ENCODE peak calls at places on chromosomes 5 and 9, in six cellular contexts. Y is GM13977; R is foreskin fibroblast; F is CD8-positive, alpha-beta T cell; K is nephron progenitor cell; P is GM06990. X is an unnamed sample.

GRCh38 chr9:93667627-93668026 is 91.2 kb downstream of the PHF2 start:
- DNase-seq in K (no peak), F (no peak), P (no peak), R (no peak), Y (no peak), X (no peak)

GRCh38 chr9:123453058-123453667 is 97.2 kb downstream of the CRB2 start:
- DNase-seq in P (no peak), K (no peak), Y (no peak), F (no peak), R (no peak), X (no peak)

GRCh38 chr5:115402822-115403577 is 106.5 kb upstream of the CCDC112 start:
- DNase-seq in K (no peak), F (no peak), Y (no peak), P (no peak), R (peak), X (no peak)

GRCh38 chr5:10681605-10682428 is 79.2 kb downstream of the DAP start:
- DNase-seq in P (no peak), F (no peak), Y (no peak), K (no peak), R (no peak), X (no peak)

GRCh38 chr9:104276709-104277245 is 182.7 kb downstream of the SMC2 start:
- DNase-seq in Y (no peak), R (peak), K (no peak), P (no peak), F (no peak), X (no peak)

GRCh38 chr5:87850843-87851242 is 417.8 kb downstream of the TMEM161B start:
- DNase-seq in R (no peak), K (no peak), F (no peak), P (no peak), Y (no peak), X (no peak)

GRCh38 chr9:72185561-72185960 is 36.3 kb downstream of the GDA start:
- DNase-seq in R (peak), K (no peak), P (no peak), F (no peak), Y (no peak), X (no peak)

GRCh38 chr5:176413255-176413565 is 3.1 kb downstream of the CLTB start:
- DNase-seq in K (no peak), Y (no peak), P (no peak), R (peak), F (no peak), X (no peak)

GRCh38 chr5:179930788-179931473 is 23.2 kb upstream of the TBC1D9B start:
- DNase-seq in R (no peak), Y (no peak), F (no peak), K (no peak), P (no peak), X (no peak)

GRCh38 chr5:122741681-122742080 is 33.2 kb upstream of the SNX2 start:
- DNase-seq in P (no peak), K (no peak), F (no peak), R (peak), Y (no peak), X (no peak)

GRCh38 chr9:113931140-113931539 is 55.0 kb downstream of the ZNF618 start:
- DNase-seq in R (no peak), Y (no peak), K (no peak), F (no peak), P (no peak), X (no peak)

GRCh38 chr5:39427225-39427624 is 2.4 kb upstream of the DAB2 start:
- DNase-seq in K (no peak), R (peak), F (no peak), P (no peak), Y (no peak), X (no peak)

GRCh38 chr5:169945831-169946261 is 34.4 kb downstream of the INSYN2B start:
- DNase-seq in P (no peak), Y (no peak), R (peak), F (no peak), K (peak), X (peak)

GRCh38 chr5:98839469-98840383 is 66.3 kb downstream of the RGMB start:
- DNase-seq in P (no peak), Y (no peak), K (no peak), R (peak), F (no peak), X (no peak)

GRCh38 chr9:90539266-90539665 is 103.4 kb downstream of the DIRAS2 start:
- DNase-seq in Y (no peak), K (no peak), R (no peak), P (no peak), F (no peak), X (no peak)

GRCh38 chr5:79512692-79513518 is 1.0 kb downstream of the HOMER1 start:
- DNase-seq in R (peak), K (peak), F (no peak), Y (peak), P (no peak), X (peak)

GRCh38 chr5:151320481-151320880 is 16.9 kb upstream of the SLC36A3 start:
- DNase-seq in F (no peak), R (no peak), K (no peak), Y (no peak), P (no peak), X (no peak)

GRCh38 chr5:151315998-151316597 is 12.5 kb upstream of the SLC36A3 start:
- DNase-seq in R (peak), P (no peak), F (peak), K (peak), Y (peak), X (peak)

GRCh38 chr5:151313357-151313756 is 9.8 kb upstream of the SLC36A3 start:
- DNase-seq in Y (no peak), R (no peak), K (no peak), P (no peak), F (no peak), X (no peak)

DNA sequence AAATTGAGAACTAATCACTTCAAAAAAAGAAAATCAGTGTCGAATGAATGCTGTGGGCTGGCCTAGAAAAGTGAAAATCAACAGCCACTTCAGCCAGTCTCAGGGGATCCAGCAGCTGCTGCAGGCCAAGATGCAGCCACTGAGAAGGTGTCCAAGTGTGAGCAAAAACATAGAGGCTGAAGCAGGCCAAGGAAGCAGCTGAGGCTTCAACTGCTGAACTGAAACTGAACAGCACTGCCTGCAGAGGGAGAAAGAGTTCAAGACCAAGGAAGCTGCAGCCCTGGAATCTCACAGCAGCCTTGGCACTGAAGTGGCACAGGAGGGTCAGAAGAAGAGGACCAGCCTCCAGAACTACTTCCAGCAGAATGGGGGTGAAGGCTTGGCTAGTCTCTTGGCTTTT is 15.8 kb upstream of the SLC36A3 start:
- DNase-seq in Y (no peak), R (peak), F (no peak), P (no peak), K (peak), X (peak)
- TF ChIP-seq CTCF in Y (peak), R (no peak), F (no peak), P (peak), K (peak), X (no peak)

GRCh38 chr9:107154291-107154690 is 128.8 kb upstream of the RAD23B start:
- DNase-seq in P (no peak), Y (no peak), R (no peak), K (no peak), F (no peak), X (no peak)

GRCh38 chr9:107155244-107155817 is 127.7 kb upstream of the RAD23B start:
- DNase-seq in F (no peak), R (no peak), Y (no peak), P (no peak), K (no peak), X (no peak)

GRCh38 chr9:107161338-107161737 is 121.7 kb upstream of the RAD23B start:
- DNase-seq in K (no peak), F (no peak), R (no peak), P (no peak), Y (no peak), X (no peak)

GRCh38 chr9:107154766-107155165 is 128.3 kb upstream of the RAD23B start:
- DNase-seq in F (no peak), R (no peak), K (no peak), Y (no peak), P (no peak), X (no peak)

GRCh38 chr9:107158321-107158720 is 124.8 kb upstream of the RAD23B start:
- DNase-seq in R (peak), F (no peak), Y (peak), K (peak), P (no peak), X (peak)
- TF ChIP-seq CTCF in R (peak), F (no peak), Y (peak), K (peak), P (peak), X (no peak)

GRCh38 chr5:140106101-140106500 is 7.8 kb upstream of the PURA start:
- DNase-seq in P (no peak), F (no peak), Y (no peak), K (no peak), R (peak), X (no peak)
- TF ChIP-seq CTCF in P (no peak), F (no peak), Y (no peak), K (no peak), R (no peak), X (no peak)

DNA sequence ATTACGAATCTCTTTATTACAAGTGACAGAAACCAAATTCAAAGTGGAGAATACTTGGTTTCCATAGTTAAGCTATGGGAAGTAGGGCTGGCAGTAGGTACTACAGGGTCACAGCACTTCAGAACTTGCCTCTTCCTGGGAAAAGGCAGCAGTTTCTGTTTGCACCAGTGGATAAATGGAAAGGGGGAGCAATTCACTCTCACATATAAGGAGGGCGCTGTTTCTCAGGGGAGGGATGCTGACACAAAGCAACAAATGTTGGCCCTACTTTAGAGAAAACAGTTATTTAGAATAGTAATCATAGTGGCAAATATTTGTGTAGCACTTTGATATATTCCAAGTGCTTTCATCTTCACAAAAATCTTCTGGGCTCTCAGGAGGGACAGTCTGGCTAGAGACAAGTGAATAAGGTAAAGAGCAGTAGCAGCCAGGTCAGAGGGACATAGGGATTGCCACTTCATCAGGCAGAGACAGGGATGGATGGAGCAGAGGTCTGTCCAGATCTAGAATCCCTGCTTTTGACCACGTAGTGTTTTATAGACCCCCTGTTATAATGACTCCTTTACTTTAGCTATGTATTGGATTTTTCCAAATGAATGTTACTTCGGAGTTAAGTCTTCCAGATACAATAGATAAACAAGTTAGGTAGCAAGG is 554.8 kb upstream of the SGCD start:
- DNase-seq in Y (no peak), F (no peak), P (no peak), R (no peak), K (no peak), X (no peak)
- TF ChIP-seq CTCF in Y (no peak), F (no peak), P (no peak), R (no peak), K (no peak), X (no peak)

X was measured in Calu3.